ENCODE peak calls at places on chromosomes 7 and 10, in nine cellular contexts. F is GM23338, Z is PC-3, L is lung, M is epithelial cell of esophagus, D is body of pancreas, K is GM12865, P is Peyer's patch, Q is foreskin fibroblast. H is an unnamed sample.

GRCh38 chr10:17950726-17951125 is 992 bp upstream of the SLC39A12 start:
- DNase-seq in F (no peak), Z (no peak), L (no peak), M (no peak), D (no peak), K (no peak), P (no peak), Q (no peak), H (no peak)

GRCh38 chr7:135964254-135964653 is 12.9 kb downstream of the MTPN start:
- DNase-seq in F (no peak), Z (no peak), L (no peak), M (no peak), D (no peak), K (no peak), P (no peak), Q (no peak), H (no peak)

GRCh38 chr7:54333952-54334351 is 208.2 kb upstream of the VSTM2A start:
- DNase-seq in F (no peak), Z (no peak), L (no peak), M (no peak), D (no peak), K (no peak), P (no peak), Q (no peak), H (no peak)

GRCh38 chr10:15546606-15547005 is 173.1 kb downstream of the ITGA8 start:
- DNase-seq in F (no peak), Z (no peak), L (no peak), M (no peak), D (no peak), K (no peak), P (no peak), Q (no peak), H (no peak)

GRCh38 chr10:69974551-69975155 is 78.0 kb upstream of the MACROH2A2 start:
- DNase-seq in F (no peak), Z (no peak), L (no peak), M (no peak), D (no peak), K (no peak), P (no peak), Q (peak), H (no peak)

GRCh38 chr10:15879058-15879457 is 18.8 kb upstream of the MINDY3 start:
- DNase-seq in F (peak), Z (peak), L (no peak), M (peak), D (no peak), K (peak), P (no peak), Q (no peak), H (no peak)

GRCh38 chr10:102629661-102630614 is 14.3 kb upstream of the TRIM8 start:
- DNase-seq in F (peak), Z (peak), L (no peak), M (peak), D (no peak), K (no peak), P (no peak), Q (peak), H (no peak)

GRCh38 chr7:50799873-50800272 is 17.2 kb upstream of the GRB10 start:
- DNase-seq in F (no peak), Z (no peak), L (no peak), M (no peak), D (no peak), K (no peak), P (no peak), Q (no peak), H (no peak)

GRCh38 chr10:93921338-93921737 is 27.6 kb downstream of the SLC35G1 start:
- DNase-seq in F (peak), Z (no peak), L (no peak), M (no peak), D (peak), K (peak), P (no peak), Q (no peak), H (no peak)

GRCh38 chr7:83161186-83161585 is 1.5 kb downstream of the PCLO start:
- DNase-seq in F (peak), Z (no peak), L (no peak), M (peak), D (no peak), K (no peak), P (no peak), Q (no peak), H (no peak)

GRCh38 chr10:88565072-88565471 is 18.0 kb downstream of the RNLS start:
- DNase-seq in F (peak), Z (no peak), L (no peak), M (peak), D (no peak), K (peak), P (no peak), Q (peak), H (no peak)

GRCh38 chr7:80823066-80823465 is 95.8 kb downstream of the SEMA3C start:
- DNase-seq in F (no peak), Z (no peak), L (no peak), M (no peak), D (no peak), K (no peak), P (no peak), Q (no peak), H (no peak)

GRCh38 chr10:80524190-80524589 is 13.5 kb upstream of the SH2D4B start:
- DNase-seq in F (no peak), Z (no peak), L (no peak), M (no peak), D (no peak), K (no peak), P (peak), Q (no peak), H (no peak)

GRCh38 chr10:73906524-73907447 is 4.1 kb upstream of the PLAU start:
- DNase-seq in F (peak), Z (peak), L (peak), M (peak), D (peak), K (no peak), P (peak), Q (peak), H (peak)

GRCh38 chr10:15038416-15038815 is 5.3 kb upstream of the OLAH start:
- DNase-seq in F (no peak), Z (no peak), L (no peak), M (no peak), D (no peak), K (no peak), P (no peak), Q (no peak), H (no peak)

GRCh38 chr10:29105516-29106215 is 183.2 kb upstream of the LYZL1 start:
- DNase-seq in F (no peak), Z (peak), L (no peak), M (no peak), D (no peak), K (no peak), P (no peak), Q (no peak), H (no peak)

GRCh38 chr10:13193637-13194036 is 32.3 kb downstream of the MCM10 start:
- DNase-seq in F (no peak), Z (no peak), L (no peak), M (no peak), D (no peak), K (no peak), P (no peak), Q (no peak), H (no peak)

GRCh38 chr10:116201011-116201410 is 72.0 kb downstream of the GFRA1 start:
- DNase-seq in F (no peak), Z (no peak), L (no peak), M (no peak), D (no peak), K (no peak), P (no peak), Q (peak), H (no peak)

GRCh38 chr10:92238586-92239098 is 52.2 kb downstream of the CPEB3 start:
- DNase-seq in F (peak), Z (peak), L (peak), M (peak), D (peak), K (peak), P (peak), Q (peak), H (no peak)

GRCh38 chr7:151012921-151013347 is 11.4 kb downstream of the ATG9B start:
- DNase-seq in F (peak), Z (peak), L (no peak), M (peak), D (peak), K (no peak), P (no peak), Q (no peak), H (no peak)

GRCh38 chr7:98116656-98117461 is 10.2 kb downstream of the LMTK2 start:
- DNase-seq in F (no peak), Z (peak), L (peak), M (peak), D (no peak), K (no peak), P (no peak), Q (no peak), H (no peak)

GRCh38 chr10:114071188-114071587 is 27.5 kb downstream of the ADRB1 start:
- DNase-seq in F (no peak), Z (no peak), L (no peak), M (no peak), D (no peak), K (no peak), P (no peak), Q (no peak), H (no peak)

GRCh38 chr10:48613015-48613414 is 8.1 kb upstream of the ARHGAP22 start:
- DNase-seq in F (no peak), Z (no peak), L (peak), M (no peak), D (no peak), K (no peak), P (no peak), Q (peak), H (no peak)

GRCh38 chr10:126908729-126909526 is 3.7 kb downstream of the DOCK1 start:
- DNase-seq in F (no peak), Z (no peak), L (no peak), M (peak), D (no peak), K (no peak), P (no peak), Q (no peak), H (no peak)

GRCh38 chr7:129354428-129355157 is 79.6 kb upstream of the STRIP2 start:
- DNase-seq in F (no peak), Z (no peak), L (no peak), M (no peak), D (no peak), K (no peak), P (no peak), Q (no peak), H (no peak)

GRCh38 chr10:43854042-43854441 is 205.4 kb upstream of the ZNF32 start:
- DNase-seq in F (no peak), Z (peak), L (no peak), M (peak), D (no peak), K (no peak), P (no peak), Q (peak), H (no peak)

GRCh38 chr10:118032564-118032963 is 14.2 kb downstream of the RAB11FIP2 start:
- DNase-seq in F (no peak), Z (no peak), L (no peak), M (no peak), D (no peak), K (no peak), P (no peak), Q (no peak), H (no peak)

GRCh38 chr10:129344956-129345355 is 122.1 kb upstream of the MGMT start:
- DNase-seq in F (no peak), Z (no peak), L (no peak), M (no peak), D (no peak), K (no peak), P (no peak), Q (no peak), H (no peak)

GRCh38 chr7:1536105-1536767 is 5.7 kb downstream of the MAFK start:
- DNase-seq in F (peak), Z (no peak), L (no peak), M (no peak), D (no peak), K (no peak), P (no peak), Q (no peak), H (no peak)

GRCh38 chr10:96747734-96748550 is 27.6 kb upstream of the PIK3AP1 start:
- DNase-seq in F (no peak), Z (peak), L (no peak), M (no peak), D (no peak), K (peak), P (no peak), Q (no peak), H (no peak)

GRCh38 chr10:96745950-96746349 is 25.6 kb upstream of the PIK3AP1 start:
- DNase-seq in F (no peak), Z (no peak), L (no peak), M (no peak), D (no peak), K (no peak), P (no peak), Q (no peak), H (no peak)

GRCh38 chr10:96746503-96746902 is 26.2 kb upstream of the PIK3AP1 start:
- DNase-seq in F (no peak), Z (no peak), L (no peak), M (no peak), D (no peak), K (no peak), P (no peak), Q (no peak), H (no peak)

GRCh38 chr10:96740579-96741281 is 20.4 kb upstream of the PIK3AP1 start:
- DNase-seq in F (no peak), Z (no peak), L (peak), M (no peak), D (no peak), K (no peak), P (no peak), Q (no peak), H (no peak)

GRCh38 chr10:96743988-96744585 is 23.8 kb upstream of the PIK3AP1 start:
- DNase-seq in F (peak), Z (no peak), L (no peak), M (no peak), D (no peak), K (peak), P (no peak), Q (no peak), H (no peak)
- TF ChIP-seq CTCF in F (peak), Z (peak), L (no peak), M (no peak), D (peak), K (peak), P (no peak), Q (no peak), H (no peak)

GRCh38 chr7:42856605-42856987 is 55.3 kb downstream of the C7orf25 start:
- DNase-seq in F (no peak), Z (no peak), L (no peak), M (no peak), D (no peak), K (no peak), P (no peak), Q (no peak), H (no peak)
- H3K4me3 ChIP-seq in F (no peak), Z (peak), L (peak), M (peak), D (no peak), K (no peak), P (peak), Q (peak), H (peak)

GRCh38 chr7:9869566-9869965 is 1104.1 kb upstream of the PHF14 start:
- DNase-seq in F (no peak), Z (no peak), L (no peak), M (no peak), D (no peak), K (no peak), P (no peak), Q (no peak), H (no peak)
- TF ChIP-seq CTCF in F (no peak), Z (no peak), L (no peak), M (no peak), D (no peak), K (no peak), P (no peak), Q (no peak), H (no peak)

DNA sequence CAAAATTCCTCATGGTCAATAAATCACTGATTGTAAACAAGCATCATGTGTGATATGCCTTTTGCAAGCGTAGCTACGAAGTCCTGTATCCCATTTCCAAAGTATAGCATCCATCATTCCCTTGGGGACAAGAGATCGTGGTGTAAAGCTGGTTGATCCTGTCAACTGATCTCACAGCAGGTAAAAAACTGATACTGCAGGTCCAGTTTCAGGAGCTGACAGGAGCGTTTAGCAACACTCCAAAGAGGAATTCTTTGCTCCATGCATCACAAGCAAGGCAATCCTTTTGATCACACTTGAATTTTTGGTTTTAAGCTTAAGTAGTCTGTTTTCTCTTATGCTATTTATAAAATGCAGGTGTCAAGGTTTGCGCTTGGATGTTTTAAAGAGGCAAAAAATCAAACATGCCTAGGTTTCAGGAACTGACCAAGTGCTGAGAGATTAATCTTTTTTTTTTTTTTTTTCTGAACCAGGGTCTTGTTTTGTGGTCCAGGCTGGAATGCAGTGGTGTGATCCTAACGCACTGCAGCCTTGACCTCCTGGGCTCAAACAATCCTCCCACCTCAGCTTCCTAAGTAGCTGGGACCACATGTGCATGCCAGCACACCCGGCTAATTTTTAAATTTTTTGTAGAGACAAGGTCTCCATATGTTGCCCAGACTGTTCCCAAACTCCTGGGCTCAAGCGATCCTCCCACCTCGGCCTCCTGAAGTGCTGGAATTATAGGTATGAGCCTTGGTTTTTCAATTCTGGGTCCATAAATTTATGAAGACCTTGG is 1.8 kb upstream of the ZDHHC4 start:
- DNase-seq in F (no peak), Z (no peak), L (no peak), M (no peak), D (no peak), K (no peak), P (no peak), Q (no peak), H (no peak)
- H3K4me3 ChIP-seq in F (no peak), Z (no peak), L (no peak), M (no peak), D (no peak), K (no peak), P (no peak), Q (no peak), H (no peak)